ENCODE peak calls at places on chromosome 4, in six cellular contexts. X is colonic mucosa, C is WERI-Rb-1, Y is stomach, W is left ventricle myocardium inferior, K is IMR-90. U is an unnamed sample. For H3K27me3, the result is how much of the 10 kb centered on the place peaks cover.

GRCh38 chr4:7020856-7021255 is 22.3 kb upstream of the TADA2B start:
- DNase-seq in X (no peak), C (no peak), Y (no peak), W (no peak), K (no peak), U (no peak)

GRCh38 chr4:147034372-147034771 is 88.7 kb upstream of the TTC29 start:
- DNase-seq in X (no peak), C (no peak), Y (no peak), W (no peak), K (peak), U (no peak)

GRCh38 chr4:161869511-161869910 is 294.3 kb downstream of the FSTL5 start:
- DNase-seq in X (no peak), C (no peak), Y (no peak), W (no peak), K (no peak), U (no peak)

GRCh38 chr4:113003841-113004240 is 45.6 kb upstream of the ANK2 start:
- DNase-seq in X (no peak), C (no peak), Y (no peak), W (no peak), K (no peak), U (no peak)

GRCh38 chr4:33722254-33722653 is 2522.1 kb downstream of the ARAP2 start:
- DNase-seq in X (no peak), C (no peak), Y (no peak), W (no peak), K (no peak), U (no peak)

GRCh38 chr4:16450031-16450430 is 223.8 kb upstream of the TAPT1 start:
- DNase-seq in X (no peak), C (no peak), Y (no peak), W (no peak), K (no peak), U (no peak)

GRCh38 chr4:63717384-63717783 is 691.9 kb downstream of the TECRL start:
- DNase-seq in X (no peak), C (no peak), Y (no peak), W (no peak), K (no peak), U (no peak)

GRCh38 chr4:22688236-22688635 is 4.5 kb upstream of the GBA3 start:
- DNase-seq in X (no peak), C (no peak), Y (no peak), W (no peak), K (no peak), U (no peak)

GRCh38 chr4:113659127-113659526 is 102.4 kb downstream of the CAMK2D start:
- DNase-seq in X (no peak), C (no peak), Y (no peak), W (no peak), K (no peak), U (no peak)

GRCh38 chr4:177964693-177965168 is 522.5 kb upstream of the AGA start:
- DNase-seq in X (no peak), C (no peak), Y (no peak), W (no peak), K (peak), U (no peak)

GRCh38 chr4:118270492-118270891 is 82.3 kb downstream of the PRSS12 start:
- DNase-seq in X (no peak), C (no peak), Y (no peak), W (no peak), K (peak), U (no peak)

GRCh38 chr4:20868108-20868507 is 167.8 kb downstream of the PACRGL start:
- DNase-seq in X (no peak), C (no peak), Y (no peak), W (no peak), K (no peak), U (no peak)

GRCh38 chr4:155271557-155271956 is 63.1 kb downstream of the NPY2R start:
- DNase-seq in X (no peak), C (no peak), Y (no peak), W (no peak), K (no peak), U (no peak)

GRCh38 chr4:184317234-184317918 is 99.7 kb upstream of the ENPP6 start:
- DNase-seq in X (peak), C (no peak), Y (no peak), W (no peak), K (peak), U (no peak)

GRCh38 chr4:56637791-56638190 is 43.3 kb downstream of the HOPX start:
- DNase-seq in X (no peak), C (no peak), Y (peak), W (no peak), K (no peak), U (no peak)

GRCh38 chr4:24659241-24659961 is 75.0 kb upstream of the DHX15 start:
- DNase-seq in X (peak), C (no peak), Y (no peak), W (no peak), K (no peak), U (no peak)

GRCh38 chr4:124591646-124592045 is 120.9 kb downstream of the ANKRD50 start:
- DNase-seq in X (no peak), C (no peak), Y (no peak), W (no peak), K (no peak), U (no peak)

GRCh38 chr4:2059034-2059725 is at the start of gene NAT8L:
- DNase-seq in X (no peak), C (peak), Y (no peak), W (peak), K (no peak), U (no peak)

GRCh38 chr4:176566769-176567168 is 226.0 kb downstream of the VEGFC start:
- DNase-seq in X (no peak), C (no peak), Y (no peak), W (no peak), K (no peak), U (no peak)

GRCh38 chr4:74635074-74635473 is 159.2 kb downstream of the BTC start:
- DNase-seq in X (no peak), C (no peak), Y (no peak), W (no peak), K (no peak), U (no peak)

GRCh38 chr4:52750819-52751348 is 341 bp downstream of the ERVMER34-1 start:
- DNase-seq in X (peak), C (no peak), Y (no peak), W (no peak), K (no peak), U (no peak)

GRCh38 chr4:185259719-185260118 is 50.3 kb downstream of the SNX25 start:
- DNase-seq in X (no peak), C (no peak), Y (no peak), W (no peak), K (no peak), U (no peak)

GRCh38 chr4:112562254-112562653 is 46.3 kb upstream of the NEUROG2 start:
- DNase-seq in X (no peak), C (no peak), Y (no peak), W (no peak), K (no peak), U (no peak)

GRCh38 chr4:86688026-86688425 is 93.9 kb downstream of the PTPN13 start:
- DNase-seq in X (no peak), C (no peak), Y (no peak), W (no peak), K (no peak), U (no peak)

GRCh38 chr4:131430302-131430701 is 1718.8 kb upstream of the PCDH10 start:
- DNase-seq in X (no peak), C (no peak), Y (no peak), W (no peak), K (no peak), U (no peak)

GRCh38 chr4:27154706-27155105 is 294.1 kb downstream of the STIM2 start:
- DNase-seq in X (no peak), C (no peak), Y (no peak), W (no peak), K (peak), U (no peak)

GRCh38 chr4:69874507-69874906 is 14.6 kb upstream of the SULT1E1 start:
- DNase-seq in X (no peak), C (no peak), Y (no peak), W (no peak), K (no peak), U (no peak)

GRCh38 chr4:140330311-140330900 is 43.0 kb upstream of the SCOC start:
- DNase-seq in X (no peak), C (no peak), Y (no peak), W (no peak), K (peak), U (no peak)

GRCh38 chr4:124028172-124028571 is 631.6 kb downstream of the SPRY1 start:
- DNase-seq in X (no peak), C (no peak), Y (no peak), W (no peak), K (peak), U (no peak)

GRCh38 chr4:83392562-83392961 is 57.9 kb upstream of the HPSE start:
- DNase-seq in X (no peak), C (no peak), Y (no peak), W (no peak), K (no peak), U (no peak)

GRCh38 chr4:6546091-6546490 is 28.9 kb upstream of the MAN2B2 start:
- DNase-seq in X (no peak), C (no peak), Y (no peak), W (no peak), K (no peak), U (no peak)

GRCh38 chr4:3436798-3437581 is 4.8 kb upstream of the HGFAC start:
- DNase-seq in X (peak), C (no peak), Y (peak), W (no peak), K (peak), U (peak)

GRCh38 chr4:167622481-167623240 is 388.4 kb upstream of the SPOCK3 start:
- DNase-seq in X (peak), C (peak), Y (peak), W (peak), K (peak), U (no peak)

GRCh38 chr4:58093352-58093751 is 983.2 kb upstream of the IGFBP7 start:
- DNase-seq in X (no peak), C (peak), Y (no peak), W (no peak), K (no peak), U (no peak)

GRCh38 chr4:140568507-140569306 is at the start of gene UCP1:
- DNase-seq in X (peak), C (peak), Y (peak), W (peak), K (no peak), U (no peak)

GRCh38 chr4:129355529-129355928 is 259.6 kb downstream of the C4orf33 start:
- DNase-seq in X (no peak), C (no peak), Y (no peak), W (no peak), K (no peak), U (no peak)

GRCh38 chr4:14111730-14112171 is 484.2 kb upstream of the BOD1L1 start:
- DNase-seq in X (no peak), C (no peak), Y (no peak), W (no peak), K (peak), U (no peak)
- H3K4me3 ChIP-seq in X (no peak), C (no peak), Y (no peak), W (no peak), K (no peak), U (no peak)

DNA sequence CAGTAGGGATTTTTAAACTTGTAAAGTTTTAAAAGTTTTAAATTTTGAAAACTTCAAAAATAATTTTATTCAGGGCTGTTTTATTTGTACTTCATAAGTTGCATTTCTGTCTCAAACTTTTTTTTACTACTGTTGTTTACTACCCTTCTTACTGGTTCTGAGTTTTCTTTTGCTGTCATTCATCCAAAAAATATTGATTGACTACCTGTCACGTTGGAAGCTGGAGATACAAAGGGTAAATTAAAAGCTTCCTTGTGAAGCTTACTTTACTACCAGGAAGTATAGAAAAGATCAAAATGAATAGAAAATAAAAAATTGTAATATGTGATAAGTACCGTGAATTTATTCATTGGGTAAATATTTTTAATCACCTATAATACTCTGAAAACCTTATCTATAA is 49.4 kb upstream of the MCUB start:
- DNase-seq in X (no peak), C (no peak), Y (no peak), W (no peak), K (no peak), U (no peak)
- H3K27ac ChIP-seq in X (no peak), C (no peak), Y (no peak), W (no peak), K (no peak), U (no peak)

DNA sequence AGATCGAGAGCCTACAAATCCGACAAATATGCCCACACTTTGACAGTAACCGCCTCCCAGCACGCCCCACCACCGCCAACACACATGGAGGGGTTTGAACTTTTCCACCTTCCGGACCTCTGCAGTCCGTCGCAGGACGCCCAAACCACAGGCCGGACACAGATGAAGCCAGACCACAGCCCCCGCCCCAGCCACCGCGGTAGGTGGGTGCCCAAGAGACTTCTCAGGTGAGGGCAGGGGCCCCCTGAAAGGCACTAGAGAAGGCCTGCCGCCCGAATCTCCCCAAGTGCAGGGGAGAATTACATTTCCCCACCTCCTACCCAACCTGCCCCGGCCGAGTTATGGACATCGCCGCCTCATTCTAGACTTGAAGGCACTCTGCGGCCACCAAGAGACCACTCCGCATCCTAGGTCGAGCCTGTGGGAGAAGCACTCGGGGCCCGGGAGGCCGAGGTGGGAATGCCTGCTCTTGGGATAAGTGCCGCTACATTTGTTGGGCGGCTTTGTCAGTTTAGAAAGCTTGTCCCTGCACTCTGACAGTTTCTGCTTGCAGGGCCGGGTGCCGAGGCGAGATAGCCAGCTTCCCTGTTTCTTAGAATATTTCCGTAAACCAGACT is 21.5 kb downstream of the HAND2 start:
- DNase-seq in X (no peak), C (no peak), Y (no peak), W (no peak), K (no peak), U (no peak)
- H3K27me3 ChIP-seq in X (under half), C (under half), Y (under half), W (under half), K (half or more), U (under half)

DNA sequence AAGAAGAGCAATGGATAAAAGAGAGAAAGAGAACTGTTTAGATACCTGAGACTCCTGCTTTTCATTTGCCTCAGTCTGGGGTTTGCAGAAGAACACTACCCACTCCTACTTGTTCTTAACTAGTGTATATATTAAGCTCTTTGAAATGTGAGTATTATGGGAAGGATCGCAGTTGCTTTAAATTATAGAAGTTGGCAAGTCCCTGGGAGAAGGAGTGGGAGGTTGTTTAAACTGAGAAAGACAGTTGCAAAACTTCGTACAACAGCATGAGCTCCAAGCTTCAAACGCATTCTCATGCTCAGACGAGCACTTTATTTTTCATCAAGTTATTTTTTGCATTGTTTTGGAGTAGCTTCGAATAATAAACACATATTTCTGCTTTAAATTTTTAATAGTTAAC is 88.1 kb upstream of the C1QTNF7 start:
- DNase-seq in X (no peak), C (no peak), Y (no peak), W (no peak), K (peak), U (no peak)
- H3K4me3 ChIP-seq in X (no peak), C (no peak), Y (peak), W (peak), K (no peak), U (no peak)

DNA sequence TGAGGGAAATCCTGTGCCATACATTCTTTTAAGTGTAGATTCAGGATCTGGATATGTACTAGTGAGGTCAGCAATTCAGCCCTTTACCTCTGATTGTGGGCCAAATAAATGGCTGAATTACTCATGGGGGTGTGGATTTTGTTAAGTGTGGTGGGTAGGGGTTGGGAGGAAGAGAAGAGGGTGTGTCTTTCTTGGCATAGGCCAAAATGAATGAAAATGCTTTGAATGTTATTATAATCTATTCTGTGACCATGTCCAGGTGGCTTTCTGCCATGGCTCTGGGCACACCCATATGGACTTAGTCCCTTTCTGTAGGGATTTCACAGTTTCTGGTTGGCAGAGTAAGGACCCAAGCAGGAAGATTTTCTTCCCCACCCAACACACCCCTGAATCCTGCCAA is 244.3 kb downstream of the CBR4 start:
- DNase-seq in X (peak), C (no peak), Y (peak), W (peak), K (peak), U (no peak)
- H3K27ac ChIP-seq in X (peak), C (no peak), Y (no peak), W (peak), K (no peak), U (peak)

GRCh38 chr4:8867624-8868320 is 3.9 kb downstream of the HMX1 start:
- DNase-seq in X (no peak), C (no peak), Y (no peak), W (no peak), K (no peak), U (no peak)
- H3K27me3 ChIP-seq in X (half or more), C (under half), Y (under half), W (half or more), K (half or more), U (half or more)

GRCh38 chr4:72019688-72020087 is 12.1 kb upstream of the NPFFR2 start:
- DNase-seq in X (no peak), C (no peak), Y (no peak), W (no peak), K (no peak), U (no peak)
- H3K4me3 ChIP-seq in X (no peak), C (no peak), Y (no peak), W (no peak), K (no peak), U (no peak)